ENCODE peak calls at places on chromosomes 5 and 9, in seven cellular contexts. One of them, this sample, is unnamed.

GRCh38 chr5:149445739-149446369 is 66.8 kb upstream of the IL17B start:
- DNase-seq in posterior vena cava: no peak
- DNase-seq in activated B cell treated with CpG ODN at 0.5 μM for 24 hours: no peak
- DNase-seq in germinal center: no peak
- DNase-seq in mucosa of descending colon: no peak
- DNase-seq in AG09309: peak; percentile 100
- DNase-seq in vagina: peak; percentile 94
- DNase-seq in this sample: no peak

GRCh38 chr5:74605759-74606158 is 34.8 kb downstream of the ENC1 start:
- DNase-seq in posterior vena cava: no peak
- DNase-seq in activated B cell treated with CpG ODN at 0.5 μM for 24 hours: no peak
- DNase-seq in germinal center: no peak
- DNase-seq in mucosa of descending colon: no peak
- DNase-seq in AG09309: no peak
- DNase-seq in vagina: no peak
- DNase-seq in this sample: no peak

GRCh38 chr9:112921549-112921948 is 30.9 kb upstream of the SLC46A2 start:
- DNase-seq in posterior vena cava: no peak
- DNase-seq in activated B cell treated with CpG ODN at 0.5 μM for 24 hours: no peak
- DNase-seq in germinal center: peak; percentile 10
- DNase-seq in mucosa of descending colon: peak; percentile 24
- DNase-seq in AG09309: peak; percentile 57
- DNase-seq in vagina: no peak
- DNase-seq in this sample: no peak

GRCh38 chr5:174183701-174184100 is 138.2 kb downstream of the NSG2 start:
- DNase-seq in posterior vena cava: no peak
- DNase-seq in activated B cell treated with CpG ODN at 0.5 μM for 24 hours: no peak
- DNase-seq in germinal center: no peak
- DNase-seq in mucosa of descending colon: no peak
- DNase-seq in AG09309: no peak
- DNase-seq in vagina: no peak
- DNase-seq in this sample: no peak

GRCh38 chr5:150846651-150847333 is 471 bp downstream of the IRGM start:
- DNase-seq in posterior vena cava: no peak
- DNase-seq in activated B cell treated with CpG ODN at 0.5 μM for 24 hours: no peak
- DNase-seq in germinal center: peak; percentile 53
- DNase-seq in mucosa of descending colon: peak; percentile 84
- DNase-seq in AG09309: peak; percentile 75
- DNase-seq in vagina: no peak
- DNase-seq in this sample: no peak

GRCh38 chr9:128526729-128527128 is 22.2 kb downstream of the GLE1 start:
- DNase-seq in posterior vena cava: no peak
- DNase-seq in activated B cell treated with CpG ODN at 0.5 μM for 24 hours: no peak
- DNase-seq in germinal center: no peak
- DNase-seq in mucosa of descending colon: no peak
- DNase-seq in AG09309: no peak
- DNase-seq in vagina: no peak
- DNase-seq in this sample: no peak

GRCh38 chr5:98443916-98444315 is 329.5 kb upstream of the RGMB start:
- DNase-seq in posterior vena cava: no peak
- DNase-seq in activated B cell treated with CpG ODN at 0.5 μM for 24 hours: no peak
- DNase-seq in germinal center: no peak
- DNase-seq in mucosa of descending colon: no peak
- DNase-seq in AG09309: no peak
- DNase-seq in vagina: no peak
- DNase-seq in this sample: no peak

GRCh38 chr9:110746211-110746930 is 77.8 kb downstream of the MUSK start:
- DNase-seq in posterior vena cava: no peak
- DNase-seq in activated B cell treated with CpG ODN at 0.5 μM for 24 hours: no peak
- DNase-seq in germinal center: no peak
- DNase-seq in mucosa of descending colon: no peak
- DNase-seq in AG09309: no peak
- DNase-seq in vagina: no peak
- DNase-seq in this sample: no peak

GRCh38 chr9:105206821-105207699 is 37.4 kb upstream of the SLC44A1 start:
- DNase-seq in posterior vena cava: no peak
- DNase-seq in activated B cell treated with CpG ODN at 0.5 μM for 24 hours: no peak
- DNase-seq in germinal center: no peak
- DNase-seq in mucosa of descending colon: no peak
- DNase-seq in AG09309: no peak
- DNase-seq in vagina: peak; percentile 89
- DNase-seq in this sample: no peak

GRCh38 chr9:109816490-109816889 is 36.5 kb downstream of the PALM2AKAP2 start:
- DNase-seq in posterior vena cava: no peak
- DNase-seq in activated B cell treated with CpG ODN at 0.5 μM for 24 hours: no peak
- DNase-seq in germinal center: no peak
- DNase-seq in mucosa of descending colon: peak; percentile 7
- DNase-seq in AG09309: peak; percentile 93
- DNase-seq in vagina: peak; percentile 76
- DNase-seq in this sample: no peak

This sample was measured in activated CD4-positive, CD25-positive, alpha-beta regulatory T cell treated with anti-CD3 and anti-CD28 coated beads, Interleukin-2, amount 50 U/mL, for 72 hours.